ENCODE peak calls at places on chromosomes 1 and 21, in ten cellular contexts. R is suprapubic skin, C is heart left ventricle, N is right lobe of liver, E is esophagus squamous epithelium, Z is ovary, Y is body of pancreas, T is stomach, F is HCT116, S is Peyer's patch. L is an unnamed sample.

GRCh38 chr1:44881011-44881632 is 38.1 kb upstream of the PTCH2 start:
- DNase-seq in R (no peak), C (peak; percentile 52), N (no peak), E (no peak), Z (no peak), Y (no peak), T (no peak), F (no peak), S (no peak), L (peak; percentile 54)

GRCh38 chr1:228150458-228151169 is 884 bp downstream of the GJC2 start:
- DNase-seq in R (no peak), C (peak; percentile 79), N (no peak), E (no peak), Z (peak; percentile 95), Y (peak; percentile 40), T (no peak), F (no peak), S (no peak), L (peak; percentile 72)

GRCh38 chr21:32520885-32521735 is 64.2 kb downstream of the TCP10L start:
- DNase-seq in R (peak; percentile 90), C (peak; percentile 94), N (no peak), E (no peak), Z (peak; percentile 84), Y (peak; percentile 78), T (peak; percentile 54), F (no peak), S (peak; percentile 75), L (peak; percentile 70)

GRCh38 chr1:246838118-246838456 is 93.7 kb downstream of the AHCTF1 start:
- DNase-seq in R (no peak), C (no peak), N (no peak), E (no peak), Z (no peak), Y (no peak), T (no peak), F (no peak), S (no peak), L (no peak)

GRCh38 chr1:57262472-57262871 is 161.4 kb downstream of the DAB1 start:
- DNase-seq in R (no peak), C (no peak), N (no peak), E (no peak), Z (no peak), Y (no peak), T (no peak), F (no peak), S (no peak), L (no peak)

GRCh38 chr1:46461017-46461808 is 28.4 kb upstream of the DMBX1 start:
- DNase-seq in R (no peak), C (no peak), N (no peak), E (no peak), Z (no peak), Y (no peak), T (no peak), F (no peak), S (no peak), L (no peak)

GRCh38 chr1:93180723-93181613 is at the start of gene CCDC18:
- DNase-seq in R (peak; percentile 80), C (no peak), N (no peak), E (no peak), Z (no peak), Y (no peak), T (no peak), F (peak; percentile 36), S (peak; percentile 72), L (no peak)

GRCh38 chr1:37717631-37718030 is 25.3 kb downstream of the CDCA8 start:
- DNase-seq in R (no peak), C (no peak), N (no peak), E (no peak), Z (no peak), Y (no peak), T (no peak), F (no peak), S (no peak), L (no peak)

GRCh38 chr1:212700892-212701819 is 1.5 kb upstream of the BATF3 start:
- DNase-seq in R (peak; percentile 82), C (peak; percentile 55), N (peak; percentile 62), E (no peak), Z (peak; percentile 11), Y (peak; percentile 52), T (peak; percentile 39), F (no peak), S (peak; percentile 69), L (peak; percentile 57)

GRCh38 chr1:87359586-87359985 is 30.9 kb downstream of the LMO4 start:
- DNase-seq in R (no peak), C (no peak), N (no peak), E (no peak), Z (no peak), Y (no peak), T (no peak), F (no peak), S (no peak), L (no peak)

GRCh38 chr1:234965128-234965527 is 163.5 kb downstream of the TOMM20 start:
- DNase-seq in R (peak; percentile 28), C (no peak), N (no peak), E (no peak), Z (no peak), Y (peak; percentile 15), T (no peak), F (no peak), S (peak; percentile 37), L (no peak)

GRCh38 chr1:217053666-217054065 is 330.4 kb upstream of the ESRRG start:
- DNase-seq in R (no peak), C (no peak), N (no peak), E (no peak), Z (no peak), Y (no peak), T (no peak), F (no peak), S (no peak), L (no peak)

GRCh38 chr1:43844114-43844513 is 89.5 kb upstream of the ARTN start:
- DNase-seq in R (no peak), C (no peak), N (no peak), E (no peak), Z (no peak), Y (no peak), T (no peak), F (no peak), S (peak; percentile 77), L (no peak)

GRCh38 chr1:51576085-51576444 is 40.8 kb upstream of the OSBPL9 start:
- DNase-seq in R (no peak), C (no peak), N (no peak), E (no peak), Z (no peak), Y (no peak), T (no peak), F (no peak), S (no peak), L (no peak)

DNA sequence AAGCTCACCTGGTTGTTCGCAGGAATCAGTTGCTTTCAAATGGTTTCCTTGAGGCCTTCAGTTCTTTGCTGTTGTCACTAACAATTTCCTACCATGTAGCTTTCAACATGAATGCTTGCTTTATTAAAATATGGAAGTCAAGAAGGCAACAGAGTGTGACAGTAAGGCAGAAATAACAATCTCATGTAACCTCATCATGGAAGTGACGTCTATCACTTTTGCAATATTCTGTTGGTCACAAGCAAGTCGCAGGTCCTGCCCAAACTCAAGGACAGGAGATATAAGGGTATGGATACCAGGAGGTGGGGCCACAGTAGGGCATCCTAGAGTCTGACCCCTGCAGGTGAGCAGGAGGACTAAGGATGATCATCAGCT is 296.8 kb upstream of the ZP4 start:
- DNase-seq in R (no peak), C (no peak), N (no peak), E (no peak), Z (no peak), Y (no peak), T (no peak), F (no peak), S (no peak), L (no peak)
- TF ChIP-seq CTCF in R (no peak), C (no peak), N (no peak), E (no peak), Z (no peak), Y (no peak), T (no peak), F (no peak), S (no peak), L (no peak)

GRCh38 chr21:37071561-37072238 is 1.2 kb downstream of the PIGP start:
- DNase-seq in R (peak; percentile 91), C (peak; percentile 47), N (no peak), E (no peak), Z (peak; percentile 66), Y (peak; percentile 74), T (peak; percentile 37), F (no peak), S (peak; percentile 65), L (peak; percentile 76)
- TF ChIP-seq POLR2A in R (peak; percentile 49), C (no peak), N (no peak), E (no peak), Z (peak; percentile 49), Y (no peak), T (no peak), F (no peak), S (peak; percentile 25), L (peak; percentile 46)

DNA sequence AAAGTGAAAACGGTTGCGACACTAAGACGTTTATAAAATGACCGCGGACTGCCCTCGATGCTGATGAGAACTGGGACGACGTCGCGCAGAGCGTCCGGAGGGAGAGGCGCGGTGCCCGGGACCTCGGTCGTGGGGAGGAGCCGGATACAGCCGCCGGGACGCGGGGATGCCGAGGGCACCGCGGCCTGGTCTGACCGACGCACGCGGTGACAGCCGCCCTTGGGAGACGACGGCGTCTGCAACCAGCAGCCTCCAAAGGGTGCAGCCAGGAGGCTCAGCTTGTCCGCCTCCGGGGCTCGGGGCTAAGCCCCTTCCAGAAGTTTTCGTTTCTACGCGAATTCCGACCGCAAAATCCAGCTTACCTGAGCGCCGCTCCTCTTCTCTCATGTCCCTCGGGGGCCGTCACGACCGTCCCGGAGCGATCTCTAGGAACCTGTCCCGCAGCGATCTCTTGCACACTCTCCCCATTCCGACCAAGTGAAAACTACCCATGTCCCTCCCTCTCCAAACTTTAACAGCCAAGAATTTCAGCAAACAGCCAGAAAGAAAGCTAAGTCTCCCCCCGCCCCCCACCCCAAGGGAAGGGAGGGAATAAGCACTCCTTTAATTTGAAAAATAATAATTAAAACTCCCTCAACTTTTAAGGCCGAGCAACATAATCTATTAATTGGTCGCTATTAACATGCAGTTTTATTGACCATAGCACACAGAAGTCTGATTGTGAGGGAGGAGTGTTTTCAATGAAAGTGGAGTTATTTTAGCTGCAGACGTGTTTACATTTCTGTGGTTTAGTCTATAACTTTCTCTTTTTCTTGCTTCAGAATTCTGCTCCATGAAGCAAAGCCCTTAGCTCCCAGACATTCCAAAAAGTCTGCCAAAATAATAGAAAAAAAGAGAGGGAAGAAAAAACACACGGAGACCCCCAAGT is 144.2 kb upstream of the ETS2 start:
- DNase-seq in R (no peak), C (peak; percentile 39), N (no peak), E (no peak), Z (peak; percentile 15), Y (no peak), T (no peak), F (no peak), S (no peak), L (peak; percentile 33)
- H3K27ac ChIP-seq in R (no peak overlapping the region), C (peak overlapping the region; percentile 49), N (no peak overlapping the region), E (peak overlapping the region; percentile 64), Z (peak overlapping the region; percentile 17), Y (no peak overlapping the region), T (peak overlapping the region; percentile 70), F (no peak overlapping the region), S (no peak overlapping the region), L (no peak overlapping the region)

DNA sequence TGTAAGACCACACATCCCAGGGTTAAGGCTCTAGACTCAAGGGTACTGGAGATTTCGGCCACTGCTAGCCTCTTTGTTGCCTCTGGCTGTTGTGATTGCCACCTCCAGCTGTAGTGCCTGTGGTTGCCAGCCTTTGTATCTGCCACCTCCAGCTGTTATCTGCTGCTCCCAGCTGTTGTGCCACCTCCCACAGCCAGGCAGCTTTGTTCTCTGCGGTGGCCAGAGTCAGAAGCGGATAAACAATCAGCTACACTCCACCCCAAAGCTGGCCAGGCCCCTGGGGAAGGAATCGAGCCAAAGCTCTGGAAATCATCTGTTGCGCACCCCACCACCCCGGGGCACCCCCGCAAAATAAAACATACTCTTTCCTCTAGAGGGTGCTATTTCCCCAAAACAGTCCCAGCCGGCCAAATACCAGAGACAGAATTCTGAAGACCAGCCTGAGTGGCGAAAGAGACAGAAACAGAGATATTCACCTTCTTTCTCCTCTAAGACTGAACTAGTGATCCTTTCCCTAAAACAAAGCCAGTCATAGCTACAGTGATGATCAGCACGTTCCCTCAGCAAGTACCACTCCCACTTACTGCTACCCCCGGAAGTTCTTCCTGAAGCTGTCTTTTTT is 14.8 kb upstream of the PIGM start:
- DNase-seq in R (no peak), C (peak; percentile 61), N (no peak), E (no peak), Z (peak; percentile 31), Y (peak; percentile 79), T (peak; percentile 39), F (no peak), S (peak; percentile 54), L (peak; percentile 53)
- TF ChIP-seq CTCF in R (peak; percentile 49), C (peak; percentile 46), N (peak; percentile 51), E (peak; percentile 28), Z (no peak), Y (peak; percentile 81), T (peak; percentile 64), F (peak; percentile 88), S (peak; percentile 61), L (peak; percentile 48)

L was measured in adrenal gland.